ENCODE peak calls at places on chromosomes 4 and X, in eight cellular contexts. One of them, this sample, is unnamed.

GRCh38 chrX:40169193-40170086 is 71.7 kb upstream of the BCOR start:
- DNase-seq in NCI-H2029 treated with DMSO at 0.1 percent for 48 hours: peak; percentile 29
- DNase-seq in choroid plexus epithelial cell: peak; percentile 92
- DNase-seq in GM03348: no peak
- DNase-seq in SK-N-SH: peak; percentile 83
- DNase-seq in renal cortical epithelial cell: peak; percentile 75
- DNase-seq in CD8-positive, alpha-beta T cell: peak; percentile 82
- DNase-seq in adipocyte: peak; percentile 81
- DNase-seq in this sample: peak; percentile 63

GRCh38 chr4:81465668-81466357 is 5.9 kb downstream of the RASGEF1B start:
- DNase-seq in adipocyte: no peak
- DNase-seq in GM03348: no peak
- DNase-seq in renal cortical epithelial cell: no peak
- DNase-seq in CD8-positive, alpha-beta T cell: no peak
- DNase-seq in NCI-H2029 treated with DMSO at 0.1 percent for 48 hours: peak; percentile 85
- DNase-seq in SK-N-SH: no peak
- DNase-seq in choroid plexus epithelial cell: no peak
- DNase-seq in this sample: no peak

GRCh38 chrX:153889123-153889522 is 3.1 kb upstream of the L1CAM start:
- DNase-seq in adipocyte: no peak
- DNase-seq in renal cortical epithelial cell: no peak
- DNase-seq in GM03348: no peak
- DNase-seq in choroid plexus epithelial cell: no peak
- DNase-seq in NCI-H2029 treated with DMSO at 0.1 percent for 48 hours: peak; percentile 68
- DNase-seq in SK-N-SH: no peak
- DNase-seq in CD8-positive, alpha-beta T cell: no peak
- DNase-seq in this sample: no peak

GRCh38 chrX:72273718-72274117 is 3.3 kb downstream of the RPS4X start:
- DNase-seq in GM03348: no peak
- DNase-seq in SK-N-SH: no peak
- DNase-seq in CD8-positive, alpha-beta T cell: peak; percentile 23
- DNase-seq in adipocyte: no peak
- DNase-seq in choroid plexus epithelial cell: no peak
- DNase-seq in NCI-H2029 treated with DMSO at 0.1 percent for 48 hours: no peak
- DNase-seq in renal cortical epithelial cell: no peak
- DNase-seq in this sample: peak; percentile 45

GRCh38 chrX:136112781-136113180 is 34.6 kb upstream of the FHL1 start:
- DNase-seq in GM03348: peak; percentile 6
- DNase-seq in CD8-positive, alpha-beta T cell: no peak
- DNase-seq in choroid plexus epithelial cell: no peak
- DNase-seq in renal cortical epithelial cell: no peak
- DNase-seq in SK-N-SH: no peak
- DNase-seq in adipocyte: peak; percentile 70
- DNase-seq in NCI-H2029 treated with DMSO at 0.1 percent for 48 hours: no peak
- DNase-seq in this sample: no peak

GRCh38 chr4:98341309-98341708 is 80.1 kb downstream of the RAP1GDS1 start:
- DNase-seq in NCI-H2029 treated with DMSO at 0.1 percent for 48 hours: no peak
- DNase-seq in SK-N-SH: peak; percentile 72
- DNase-seq in adipocyte: peak; percentile 66
- DNase-seq in renal cortical epithelial cell: peak; percentile 90
- DNase-seq in CD8-positive, alpha-beta T cell: no peak
- DNase-seq in GM03348: no peak
- DNase-seq in choroid plexus epithelial cell: peak; percentile 65
- DNase-seq in this sample: no peak

GRCh38 chr4:42816864-42817263 is 75.6 kb upstream of the GRXCR1 start:
- DNase-seq in renal cortical epithelial cell: no peak
- DNase-seq in SK-N-SH: no peak
- DNase-seq in GM03348: no peak
- DNase-seq in choroid plexus epithelial cell: no peak
- DNase-seq in NCI-H2029 treated with DMSO at 0.1 percent for 48 hours: no peak
- DNase-seq in CD8-positive, alpha-beta T cell: no peak
- DNase-seq in adipocyte: no peak
- DNase-seq in this sample: no peak

GRCh38 chrX:115940348-115940747 is 230.2 kb upstream of the AGTR2 start:
- DNase-seq in adipocyte: no peak
- DNase-seq in SK-N-SH: no peak
- DNase-seq in choroid plexus epithelial cell: no peak
- DNase-seq in GM03348: no peak
- DNase-seq in NCI-H2029 treated with DMSO at 0.1 percent for 48 hours: no peak
- DNase-seq in renal cortical epithelial cell: no peak
- DNase-seq in CD8-positive, alpha-beta T cell: no peak
- DNase-seq in this sample: no peak

GRCh38 chrX:13309631-13310030 is 10.2 kb downstream of the ATXN3L start:
- DNase-seq in GM03348: no peak
- DNase-seq in renal cortical epithelial cell: no peak
- DNase-seq in CD8-positive, alpha-beta T cell: no peak
- DNase-seq in adipocyte: no peak
- DNase-seq in NCI-H2029 treated with DMSO at 0.1 percent for 48 hours: no peak
- DNase-seq in SK-N-SH: no peak
- DNase-seq in choroid plexus epithelial cell: no peak
- DNase-seq in this sample: no peak

GRCh38 chrX:45011131-45011530 is 138.1 kb downstream of the KDM6A start:
- DNase-seq in adipocyte: peak; percentile 52
- DNase-seq in CD8-positive, alpha-beta T cell: no peak
- DNase-seq in SK-N-SH: no peak
- DNase-seq in choroid plexus epithelial cell: peak; percentile 58
- DNase-seq in renal cortical epithelial cell: peak; percentile 79
- DNase-seq in NCI-H2029 treated with DMSO at 0.1 percent for 48 hours: no peak
- DNase-seq in GM03348: peak; percentile 47
- DNase-seq in this sample: no peak

GRCh38 chr4:77881460-77882295 is 19.0 kb downstream of the MRPL1 start:
- DNase-seq in choroid plexus epithelial cell: peak; percentile 54
- DNase-seq in CD8-positive, alpha-beta T cell: no peak
- DNase-seq in adipocyte: no peak
- DNase-seq in renal cortical epithelial cell: no peak
- DNase-seq in NCI-H2029 treated with DMSO at 0.1 percent for 48 hours: no peak
- DNase-seq in SK-N-SH: no peak
- DNase-seq in GM03348: peak; percentile 8
- DNase-seq in this sample: no peak

GRCh38 chrX:130754353-130754752 is 148.7 kb downstream of the ENOX2 start:
- DNase-seq in NCI-H2029 treated with DMSO at 0.1 percent for 48 hours: no peak
- DNase-seq in adipocyte: no peak
- DNase-seq in CD8-positive, alpha-beta T cell: no peak
- DNase-seq in choroid plexus epithelial cell: no peak
- DNase-seq in GM03348: no peak
- DNase-seq in SK-N-SH: no peak
- DNase-seq in renal cortical epithelial cell: no peak
- DNase-seq in this sample: no peak

GRCh38 chr4:137310593-137311490 is 221.5 kb downstream of the PCDH18 start:
- DNase-seq in SK-N-SH: peak; percentile 3
- DNase-seq in NCI-H2029 treated with DMSO at 0.1 percent for 48 hours: no peak
- DNase-seq in GM03348: peak; percentile 39
- DNase-seq in adipocyte: peak; percentile 92
- DNase-seq in renal cortical epithelial cell: peak; percentile 44
- DNase-seq in CD8-positive, alpha-beta T cell: no peak
- DNase-seq in choroid plexus epithelial cell: peak; percentile 92
- DNase-seq in this sample: no peak

GRCh38 chrX:153551135-153551534 is 33.7 kb downstream of the ATP2B3 start:
- DNase-seq in GM03348: peak; percentile 23
- DNase-seq in renal cortical epithelial cell: peak; percentile 0
- DNase-seq in SK-N-SH: no peak
- DNase-seq in CD8-positive, alpha-beta T cell: no peak
- DNase-seq in choroid plexus epithelial cell: peak; percentile 47
- DNase-seq in NCI-H2029 treated with DMSO at 0.1 percent for 48 hours: no peak
- DNase-seq in adipocyte: peak; percentile 19
- DNase-seq in this sample: no peak

GRCh38 chr4:102981005-102981404 is 38.5 kb downstream of the SLC9B1 start:
- DNase-seq in NCI-H2029 treated with DMSO at 0.1 percent for 48 hours: no peak
- DNase-seq in choroid plexus epithelial cell: no peak
- DNase-seq in CD8-positive, alpha-beta T cell: no peak
- DNase-seq in renal cortical epithelial cell: no peak
- DNase-seq in SK-N-SH: no peak
- DNase-seq in GM03348: no peak
- DNase-seq in adipocyte: no peak
- DNase-seq in this sample: no peak

GRCh38 chrX:108303682-108304081 is 134.5 kb downstream of the COL4A6 start:
- DNase-seq in NCI-H2029 treated with DMSO at 0.1 percent for 48 hours: no peak
- DNase-seq in renal cortical epithelial cell: no peak
- DNase-seq in SK-N-SH: no peak
- DNase-seq in choroid plexus epithelial cell: no peak
- DNase-seq in GM03348: no peak
- DNase-seq in adipocyte: no peak
- DNase-seq in CD8-positive, alpha-beta T cell: no peak
- DNase-seq in this sample: no peak

GRCh38 chrX:150575415-150575814 is 7.0 kb downstream of the MTM1 start:
- DNase-seq in NCI-H2029 treated with DMSO at 0.1 percent for 48 hours: no peak
- DNase-seq in choroid plexus epithelial cell: peak; percentile 49
- DNase-seq in GM03348: no peak
- DNase-seq in adipocyte: peak; percentile 46
- DNase-seq in renal cortical epithelial cell: peak; percentile 90
- DNase-seq in CD8-positive, alpha-beta T cell: peak; percentile 62
- DNase-seq in SK-N-SH: no peak
- DNase-seq in this sample: no peak

GRCh38 chr4:28167411-28167810 is 1306.8 kb downstream of the STIM2 start:
- DNase-seq in renal cortical epithelial cell: peak; percentile 77
- DNase-seq in choroid plexus epithelial cell: no peak
- DNase-seq in GM03348: no peak
- DNase-seq in NCI-H2029 treated with DMSO at 0.1 percent for 48 hours: no peak
- DNase-seq in SK-N-SH: no peak
- DNase-seq in CD8-positive, alpha-beta T cell: no peak
- DNase-seq in adipocyte: no peak
- DNase-seq in this sample: no peak

GRCh38 chr4:85555210-85555609 is 80.3 kb downstream of the ARHGAP24 start:
- DNase-seq in choroid plexus epithelial cell: peak; percentile 36
- DNase-seq in renal cortical epithelial cell: no peak
- DNase-seq in NCI-H2029 treated with DMSO at 0.1 percent for 48 hours: no peak
- DNase-seq in CD8-positive, alpha-beta T cell: no peak
- DNase-seq in GM03348: no peak
- DNase-seq in adipocyte: peak; percentile 26
- DNase-seq in SK-N-SH: no peak
- DNase-seq in this sample: no peak

This sample was measured in T-helper 2 cell.